ENCODE peak calls at places on chromosomes 3 and 15, in four cellular contexts. H, G, P and W are unnamed samples.

GRCh38 chr3:193782280-193782654 is 189.3 kb downstream of the OPA1 start:
- DNase-seq in G (no peak), H (peak), P (no peak), W (no peak)

GRCh38 chr15:46955576-46955975 is 761.7 kb upstream of the SEMA6D start:
- DNase-seq in G (no peak), H (no peak), P (no peak), W (no peak)

GRCh38 chr15:91982401-91982800 is 128.9 kb downstream of the SLCO3A1 start:
- DNase-seq in P (no peak), H (no peak), G (no peak), W (no peak)

GRCh38 chr3:69665026-69665739 is 74.1 kb upstream of the MITF start:
- DNase-seq in H (no peak), G (no peak), P (no peak), W (no peak)

GRCh38 chr3:195908439-195909293 is at the start of gene TNK2:
- DNase-seq in P (no peak), H (no peak), G (peak), W (no peak)

GRCh38 chr3:194956697-194957396 is 271.2 kb downstream of the FAM43A start:
- DNase-seq in P (no peak), H (no peak), G (peak), W (no peak)

GRCh38 chr15:69474846-69475455 is 22.3 kb downstream of the RPLP1 start:
- DNase-seq in P (no peak), G (no peak), H (no peak), W (no peak)

GRCh38 chr3:197711973-197712707 is 24.6 kb downstream of the RUBCN start:
- DNase-seq in H (peak), P (peak), G (peak), W (peak)

GRCh38 chr3:40827942-40828688 is 303.4 kb downstream of the ZNF621 start:
- DNase-seq in H (no peak), G (peak), P (no peak), W (no peak)

GRCh38 chr3:54836876-54837275 is 91.0 kb downstream of the LRTM1 start:
- DNase-seq in G (no peak), H (no peak), P (no peak), W (no peak)

GRCh38 chr3:115989927-115990326 is 366.6 kb downstream of the GAP43 start:
- DNase-seq in P (peak), G (no peak), H (no peak), W (peak)

GRCh38 chr3:62571916-62572315 is 198.6 kb upstream of the FEZF2 start:
- DNase-seq in G (no peak), H (no peak), P (no peak), W (no peak)

GRCh38 chr15:58314593-58315216 is 117.1 kb upstream of the LIPC start:
- DNase-seq in P (no peak), H (no peak), G (no peak), W (no peak)

GRCh38 chr3:30277494-30277893 is 328.9 kb upstream of the TGFBR2 start:
- DNase-seq in H (no peak), P (no peak), G (no peak), W (no peak)

GRCh38 chr3:31911643-31912042 is 69.4 kb downstream of the OSBPL10 start:
- DNase-seq in G (no peak), P (no peak), H (no peak), W (no peak)

GRCh38 chr3:169286992-169287391 is 376.5 kb downstream of the MECOM start:
- DNase-seq in G (no peak), H (no peak), P (no peak), W (no peak)

GRCh38 chr15:79570004-79570403 is 137.9 kb downstream of the MINAR1 start:
- DNase-seq in G (no peak), H (no peak), P (no peak), W (no peak)

GRCh38 chr3:193794002-193794835 is 201.2 kb downstream of the OPA1 start:
- DNase-seq in H (no peak), G (no peak), P (no peak), W (no peak)

GRCh38 chr15:81002254-81003022 is 1.7 kb downstream of the TLNRD1 start:
- DNase-seq in P (no peak), G (no peak), H (no peak), W (no peak)

GRCh38 chr15:79990280-79990996 is 19.4 kb upstream of the BCL2A1 start:
- DNase-seq in H (no peak), G (no peak), P (no peak), W (no peak)

GRCh38 chr15:65633752-65634151 is 12.0 kb downstream of the SLC24A1 start:
- DNase-seq in P (no peak), G (no peak), H (no peak), W (no peak)

GRCh38 chr15:75104804-75105557 is 81.6 kb downstream of the PPCDC start:
- DNase-seq in H (peak), P (peak), G (no peak), W (peak)

GRCh38 chr3:57060089-57060829 is at the start of gene SPATA12:
- DNase-seq in H (peak), G (peak), P (peak), W (peak)

GRCh38 chr15:98547255-98547654 is 101.1 kb upstream of the IGF1R start:
- DNase-seq in G (no peak), H (no peak), P (no peak), W (no peak)

GRCh38 chr3:54053201-54053600 is 69.2 kb upstream of the CACNA2D3 start:
- DNase-seq in H (no peak), G (no peak), P (no peak), W (no peak)

GRCh38 chr15:84961114-84961452 is 20.6 kb upstream of the PDE8A start:
- DNase-seq in P (peak), H (no peak), G (no peak), W (no peak)

DNA sequence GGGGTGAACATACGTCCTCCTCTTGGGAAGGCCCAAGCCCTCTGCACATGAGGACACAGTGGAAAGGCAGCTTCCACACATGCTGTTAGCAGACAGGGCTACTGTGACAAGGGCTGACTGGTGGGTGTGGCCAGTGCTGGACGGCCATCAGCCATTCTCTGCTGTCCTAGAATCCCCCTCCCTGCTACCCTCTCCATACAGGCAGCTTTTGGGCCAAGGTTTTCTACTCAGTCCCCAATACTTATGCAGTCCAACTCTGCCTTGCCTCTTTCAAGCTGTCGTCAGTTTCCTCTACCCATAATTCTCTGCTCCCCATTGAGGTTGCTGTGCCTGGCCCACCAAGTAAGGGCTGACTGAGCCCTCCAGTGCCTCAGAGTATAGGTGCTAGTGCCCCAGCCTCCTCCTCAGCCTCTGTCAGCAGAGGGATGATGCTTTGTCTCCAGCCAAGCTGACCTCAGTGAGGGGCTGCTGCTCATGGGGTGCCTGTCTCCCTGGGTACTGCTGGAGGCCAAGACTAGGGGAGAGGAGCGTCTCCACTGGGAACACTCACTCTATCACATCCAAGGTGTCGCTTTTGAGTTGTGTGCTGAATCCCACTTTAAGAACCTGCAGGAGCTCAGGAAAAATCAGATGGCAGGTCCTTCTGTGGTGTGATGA is 2.8 kb downstream of the LOXL1 start:
- DNase-seq in H (no peak), G (no peak), P (no peak), W (no peak)
- H3K4me3 ChIP-seq in H (no peak), G (no peak), P (peak), W (peak)

GRCh38 chr3:44649709-44650108 is 1.2 kb downstream of the ZNF35 start:
- DNase-seq in P (no peak), G (no peak), H (no peak), W (no peak)
- H3K4me3 ChIP-seq in P (peak), G (no peak), H (peak), W (no peak)

DNA sequence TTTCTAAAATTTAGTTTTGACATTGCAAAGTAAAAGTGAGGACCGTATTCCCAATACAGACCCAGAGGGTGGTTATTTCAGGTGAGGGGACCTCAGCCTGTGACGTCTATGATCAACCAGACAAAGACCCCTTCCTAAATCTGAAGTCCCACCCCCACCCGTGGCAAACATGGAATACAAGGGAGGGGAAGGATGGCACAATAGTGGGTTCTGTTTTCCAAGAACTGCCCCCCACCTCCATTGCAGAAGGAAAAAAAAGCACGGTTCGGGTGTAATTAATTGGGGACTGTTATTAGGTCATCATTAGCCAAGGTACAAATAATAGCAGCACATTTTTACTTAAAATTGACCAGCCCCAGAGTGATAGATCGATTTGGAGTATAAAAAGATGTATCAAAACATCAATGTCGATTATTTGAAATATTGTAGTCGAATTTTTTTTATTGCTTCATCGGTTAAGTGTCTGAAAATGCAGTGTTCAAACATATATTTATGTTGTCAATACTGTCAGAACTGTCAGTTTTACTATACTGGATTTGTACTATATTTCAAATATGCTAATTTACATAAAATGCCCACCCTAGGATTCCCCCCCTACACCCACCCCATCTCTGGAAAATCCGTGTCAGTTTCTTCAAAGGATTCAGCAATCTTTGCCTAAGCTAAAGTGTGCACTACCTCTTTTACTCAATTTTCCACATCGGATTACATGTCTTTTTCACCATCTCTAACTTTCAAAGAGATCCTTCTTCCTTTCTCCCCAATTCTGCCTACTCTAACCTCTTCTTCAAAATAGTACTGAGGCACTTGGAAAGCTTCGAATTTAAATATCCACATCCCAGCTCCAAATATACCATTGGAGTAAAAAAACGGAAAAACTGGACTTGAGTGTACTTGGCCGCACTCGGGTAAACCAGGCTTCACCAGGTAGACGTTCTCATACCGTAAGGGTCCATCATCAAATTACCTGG is 7.7 kb upstream of the MEIS2 start:
- DNase-seq in G (no peak), H (no peak), P (no peak), W (no peak)
- H3K4me3 ChIP-seq in G (peak), H (no peak), P (no peak), W (no peak)

GRCh38 chr3:46293035-46293724 is 50.9 kb downstream of the CCR3 start:
- DNase-seq in G (no peak), P (no peak), H (no peak), W (no peak)
- H3K4me3 ChIP-seq in G (no peak), P (no peak), H (no peak), W (no peak)

GRCh38 chr3:107524214-107525100 is 1.7 kb downstream of the BBX start:
- DNase-seq in P (no peak), H (no peak), G (peak), W (no peak)

GRCh38 chr3:107523361-107524213 is 825 bp downstream of the BBX start:
- DNase-seq in H (no peak), P (no peak), G (peak), W (no peak)

GRCh38 chr3:107520535-107520934 is 2.2 kb upstream of the BBX start:
- DNase-seq in G (no peak), P (no peak), H (no peak), W (no peak)

GRCh38 chr3:107522510-107523360 is at the start of gene BBX:
- DNase-seq in G (peak), H (peak), P (peak), W (peak)

DNA sequence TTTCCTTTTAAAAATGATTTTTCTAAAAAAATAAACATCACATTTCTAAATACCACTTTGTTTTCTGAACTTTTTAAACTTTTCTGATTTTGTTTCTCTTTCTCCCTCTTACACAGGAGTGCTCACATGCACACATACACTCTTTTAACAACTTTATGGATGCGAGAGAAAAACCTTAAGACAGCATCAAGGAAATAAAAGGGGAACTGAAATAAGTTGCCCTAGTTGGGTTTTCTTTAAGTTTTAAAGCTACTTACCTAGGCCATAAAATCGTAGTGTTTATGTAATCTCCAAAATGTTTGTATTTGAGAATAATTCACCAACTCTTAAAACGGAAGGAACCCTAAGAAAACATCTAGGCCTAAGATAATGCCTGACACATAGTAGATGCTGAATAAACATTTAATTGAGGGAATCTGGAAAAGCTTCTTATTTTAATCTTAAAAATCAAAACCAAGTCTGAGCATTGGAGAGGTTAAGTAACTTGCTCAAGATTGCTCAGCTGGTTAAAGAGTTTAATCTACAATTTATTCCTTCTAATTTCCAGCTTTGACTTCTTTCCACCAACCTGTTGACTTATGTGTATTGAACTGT is 1.2 kb upstream of the BBX start:
- DNase-seq in G (no peak), P (no peak), H (no peak), W (no peak)
- H3K4me3 ChIP-seq in G (no peak), P (no peak), H (no peak), W (no peak)